ENCODE peak calls at places on chromosomes 1 and 21, in seven cellular contexts. One of them, this sample, is unnamed. For H3K9me3, the result is how much of the 10 kb centered on the place peaks cover.

GRCh38 chr1:48967318-48967717 is 190.6 kb upstream of the BEND5 start:
- DNase-seq in suprapubic skin: no peak
- DNase-seq in stomach: no peak
- DNase-seq in esophagus muscularis mucosa: no peak
- DNase-seq in ovary: no peak
- DNase-seq in A549: no peak
- DNase-seq in K562: no peak
- DNase-seq in this sample: no peak

GRCh38 chr1:118143828-118144227 is 41.2 kb downstream of the SPAG17 start:
- DNase-seq in ovary: no peak
- DNase-seq in suprapubic skin: no peak
- DNase-seq in K562: no peak
- DNase-seq in stomach: no peak
- DNase-seq in esophagus muscularis mucosa: no peak
- DNase-seq in A549: no peak
- DNase-seq in this sample: no peak

GRCh38 chr21:14273736-14274538 is 58.0 kb downstream of the RBM11 start:
- DNase-seq in stomach: peak
- DNase-seq in ovary: peak
- DNase-seq in K562: peak
- DNase-seq in A549: no peak
- DNase-seq in suprapubic skin: peak
- DNase-seq in esophagus muscularis mucosa: no peak
- DNase-seq in this sample: no peak

GRCh38 chr21:28229811-28230210 is 762.9 kb downstream of the LTN1 start:
- DNase-seq in K562: no peak
- DNase-seq in esophagus muscularis mucosa: no peak
- DNase-seq in ovary: no peak
- DNase-seq in suprapubic skin: no peak
- DNase-seq in stomach: no peak
- DNase-seq in A549: peak
- DNase-seq in this sample: no peak

GRCh38 chr1:172270605-172271004 is 149.9 kb upstream of the C1orf105 start:
- DNase-seq in A549: no peak
- DNase-seq in ovary: no peak
- DNase-seq in esophagus muscularis mucosa: no peak
- DNase-seq in K562: no peak
- DNase-seq in suprapubic skin: no peak
- DNase-seq in stomach: no peak
- DNase-seq in this sample: no peak

GRCh38 chr1:27124405-27124804 is 30.5 kb downstream of the SLC9A1 start:
- DNase-seq in stomach: no peak
- DNase-seq in A549: no peak
- DNase-seq in ovary: no peak
- DNase-seq in K562: no peak
- DNase-seq in esophagus muscularis mucosa: no peak
- DNase-seq in suprapubic skin: no peak
- DNase-seq in this sample: no peak

GRCh38 chr1:94966033-94966432 is 39.1 kb upstream of the CNN3 start:
- DNase-seq in stomach: no peak
- DNase-seq in A549: no peak
- DNase-seq in suprapubic skin: no peak
- DNase-seq in ovary: no peak
- DNase-seq in K562: no peak
- DNase-seq in esophagus muscularis mucosa: no peak
- DNase-seq in this sample: no peak

GRCh38 chr1:209318302-209319056 is 265.0 kb upstream of the CAMK1G start:
- DNase-seq in A549: no peak
- DNase-seq in ovary: no peak
- DNase-seq in esophagus muscularis mucosa: no peak
- DNase-seq in suprapubic skin: no peak
- DNase-seq in K562: no peak
- DNase-seq in stomach: no peak
- DNase-seq in this sample: no peak

GRCh38 chr1:43783671-43784205 is 76.4 kb downstream of the ST3GAL3 start:
- DNase-seq in suprapubic skin: no peak
- DNase-seq in K562: peak
- DNase-seq in stomach: no peak
- DNase-seq in ovary: no peak
- DNase-seq in esophagus muscularis mucosa: no peak
- DNase-seq in A549: peak
- DNase-seq in this sample: no peak

GRCh38 chr1:44645466-44646244 is 28.6 kb downstream of the TMEM53 start:
- DNase-seq in suprapubic skin: peak
- DNase-seq in stomach: peak
- DNase-seq in ovary: peak
- DNase-seq in K562: no peak
- DNase-seq in A549: no peak
- DNase-seq in esophagus muscularis mucosa: no peak
- DNase-seq in this sample: no peak

GRCh38 chr1:10668241-10668761 is 128.1 kb downstream of the CASZ1 start:
- DNase-seq in suprapubic skin: no peak
- DNase-seq in A549: no peak
- DNase-seq in esophagus muscularis mucosa: no peak
- DNase-seq in ovary: no peak
- DNase-seq in K562: no peak
- DNase-seq in stomach: peak
- DNase-seq in this sample: no peak

GRCh38 chr1:59520759-59521442 is 224.0 kb downstream of the FGGY start:
- DNase-seq in A549: no peak
- DNase-seq in K562: no peak
- DNase-seq in stomach: no peak
- DNase-seq in suprapubic skin: no peak
- DNase-seq in ovary: peak
- DNase-seq in esophagus muscularis mucosa: peak
- DNase-seq in this sample: no peak

GRCh38 chr1:218351617-218352438 is 6.7 kb downstream of the TGFB2 start:
- DNase-seq in stomach: no peak
- DNase-seq in A549: peak
- DNase-seq in suprapubic skin: no peak
- DNase-seq in ovary: no peak
- DNase-seq in K562: peak
- DNase-seq in esophagus muscularis mucosa: no peak
- DNase-seq in this sample: no peak

GRCh38 chr1:1964811-1965210 is 38.8 kb downstream of the CFAP74 start:
- DNase-seq in A549: no peak
- DNase-seq in K562: no peak
- DNase-seq in esophagus muscularis mucosa: no peak
- DNase-seq in stomach: no peak
- DNase-seq in suprapubic skin: no peak
- DNase-seq in ovary: no peak
- DNase-seq in this sample: no peak

GRCh38 chr1:2971609-2972008 is 49.7 kb upstream of the ACTRT2 start:
- DNase-seq in esophagus muscularis mucosa: no peak
- DNase-seq in stomach: peak
- DNase-seq in K562: no peak
- DNase-seq in A549: no peak
- DNase-seq in suprapubic skin: peak
- DNase-seq in ovary: no peak
- DNase-seq in this sample: no peak

GRCh38 chr1:2972879-2973575 is 48.2 kb upstream of the ACTRT2 start:
- DNase-seq in esophagus muscularis mucosa: no peak
- DNase-seq in ovary: no peak
- DNase-seq in suprapubic skin: peak
- DNase-seq in stomach: peak
- DNase-seq in A549: no peak
- DNase-seq in K562: no peak
- DNase-seq in this sample: no peak

GRCh38 chr1:2973661-2974593 is 47.3 kb upstream of the ACTRT2 start:
- DNase-seq in A549: no peak
- DNase-seq in esophagus muscularis mucosa: no peak
- DNase-seq in stomach: peak
- DNase-seq in suprapubic skin: peak
- DNase-seq in ovary: no peak
- DNase-seq in K562: no peak
- DNase-seq in this sample: no peak

GRCh38 chr1:2971146-2971501 is 50.1 kb upstream of the ACTRT2 start:
- DNase-seq in suprapubic skin: peak
- DNase-seq in esophagus muscularis mucosa: no peak
- DNase-seq in K562: no peak
- DNase-seq in ovary: no peak
- DNase-seq in A549: no peak
- DNase-seq in stomach: no peak
- DNase-seq in this sample: no peak

DNA sequence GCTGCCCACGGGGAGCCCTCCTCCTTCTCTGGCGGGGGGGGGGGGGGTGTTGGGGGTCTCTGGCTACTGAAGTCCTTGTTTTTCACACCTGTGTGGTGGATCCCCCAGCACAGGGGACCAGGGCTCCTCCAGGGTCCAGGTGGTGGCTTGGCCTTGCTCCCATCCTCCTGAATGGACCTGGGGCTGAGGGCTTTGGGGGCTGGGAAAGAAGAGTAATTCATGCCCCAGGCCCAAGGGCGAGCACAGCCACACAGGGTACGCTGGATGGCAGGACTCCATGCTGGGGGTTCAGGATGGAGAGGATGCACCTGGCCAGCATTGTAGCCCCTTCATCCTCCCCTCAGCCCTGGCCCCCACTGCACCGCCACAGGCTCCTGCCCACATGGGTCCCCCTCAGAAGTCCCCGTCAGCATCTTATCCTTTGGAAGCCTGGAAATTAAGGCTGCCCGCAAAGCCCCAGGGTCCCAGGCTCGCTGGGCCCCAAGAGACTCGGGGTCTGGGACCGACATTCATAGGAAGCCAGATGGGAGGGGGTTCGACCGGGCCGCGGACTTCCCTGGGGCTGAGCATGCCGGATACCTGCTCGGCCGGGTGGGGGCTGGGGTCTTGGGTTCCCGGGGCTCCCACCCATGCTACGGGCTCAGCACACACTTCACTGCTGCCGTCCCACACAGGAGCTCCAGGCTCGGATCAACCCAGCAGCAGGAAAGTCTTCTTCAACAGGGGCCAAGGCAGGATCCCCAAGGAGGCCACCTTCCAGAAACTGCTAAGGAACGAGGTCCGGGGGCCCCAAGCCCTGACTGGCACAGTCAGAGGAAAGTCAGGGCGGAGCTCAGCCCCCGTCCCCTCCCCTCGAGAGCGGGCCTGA is 49.0 kb upstream of the ACTRT2 start:
- DNase-seq in suprapubic skin: peak
- DNase-seq in A549: no peak
- DNase-seq in ovary: no peak
- DNase-seq in K562: no peak
- DNase-seq in stomach: no peak
- DNase-seq in esophagus muscularis mucosa: no peak
- DNase-seq in this sample: no peak
- H3K9me3 ChIP-seq in suprapubic skin: under half
- H3K9me3 ChIP-seq in A549: under half
- H3K9me3 ChIP-seq in ovary: under half
- H3K9me3 ChIP-seq in K562: under half
- H3K9me3 ChIP-seq in stomach: under half
- H3K9me3 ChIP-seq in esophagus muscularis mucosa: under half
- H3K9me3 ChIP-seq in this sample: under half

DNA sequence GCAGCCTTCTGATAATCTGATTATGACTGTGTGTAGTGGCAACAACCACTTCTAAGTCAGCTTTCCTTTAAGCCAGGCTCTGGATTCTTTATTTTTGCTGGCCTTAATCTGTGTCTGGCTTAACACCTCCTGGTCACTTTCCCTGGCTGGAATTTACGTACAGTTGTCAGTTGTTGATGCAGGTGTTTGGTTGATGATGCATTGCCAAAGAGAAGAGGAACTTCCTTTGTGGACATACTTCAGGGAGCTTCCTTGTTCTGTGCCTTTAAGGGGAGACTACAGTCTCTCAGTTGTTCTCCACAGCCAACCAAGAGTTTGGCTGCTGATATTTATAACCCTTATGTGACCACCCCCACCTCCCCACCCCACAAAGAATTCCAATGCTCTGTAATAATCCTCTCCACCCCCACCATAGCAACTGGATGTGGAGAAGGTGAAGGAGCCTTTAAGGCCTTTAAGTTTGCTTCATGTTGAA is 96.0 kb upstream of the BMP8A start:
- DNase-seq in ovary: no peak
- DNase-seq in suprapubic skin: no peak
- DNase-seq in A549: peak
- DNase-seq in K562: peak
- DNase-seq in esophagus muscularis mucosa: no peak
- DNase-seq in stomach: no peak
- DNase-seq in this sample: no peak
- TF ChIP-seq EP300 in ovary: no peak
- TF ChIP-seq EP300 in suprapubic skin: no peak
- TF ChIP-seq EP300 in A549: no peak
- TF ChIP-seq EP300 in K562: no peak
- TF ChIP-seq EP300 in esophagus muscularis mucosa: no peak
- TF ChIP-seq EP300 in stomach: no peak
- TF ChIP-seq EP300 in this sample: peak

GRCh38 chr1:15130607-15131006 is 22.9 kb upstream of the TMEM51 start:
- DNase-seq in ovary: no peak
- DNase-seq in esophagus muscularis mucosa: no peak
- DNase-seq in A549: no peak
- DNase-seq in K562: peak
- DNase-seq in suprapubic skin: no peak
- DNase-seq in stomach: no peak
- DNase-seq in this sample: no peak

GRCh38 chr1:15129944-15130343 is 23.6 kb upstream of the TMEM51 start:
- DNase-seq in stomach: no peak
- DNase-seq in esophagus muscularis mucosa: no peak
- DNase-seq in K562: no peak
- DNase-seq in ovary: no peak
- DNase-seq in A549: no peak
- DNase-seq in suprapubic skin: no peak
- DNase-seq in this sample: no peak

GRCh38 chr1:15132961-15133360 is 20.6 kb upstream of the TMEM51 start:
- DNase-seq in suprapubic skin: no peak
- DNase-seq in esophagus muscularis mucosa: no peak
- DNase-seq in A549: no peak
- DNase-seq in K562: no peak
- DNase-seq in ovary: no peak
- DNase-seq in stomach: peak
- DNase-seq in this sample: no peak

GRCh38 chr1:15137807-15138206 is 15.7 kb upstream of the TMEM51 start:
- DNase-seq in stomach: no peak
- DNase-seq in K562: no peak
- DNase-seq in suprapubic skin: no peak
- DNase-seq in ovary: no peak
- DNase-seq in esophagus muscularis mucosa: no peak
- DNase-seq in A549: no peak
- DNase-seq in this sample: no peak

DNA sequence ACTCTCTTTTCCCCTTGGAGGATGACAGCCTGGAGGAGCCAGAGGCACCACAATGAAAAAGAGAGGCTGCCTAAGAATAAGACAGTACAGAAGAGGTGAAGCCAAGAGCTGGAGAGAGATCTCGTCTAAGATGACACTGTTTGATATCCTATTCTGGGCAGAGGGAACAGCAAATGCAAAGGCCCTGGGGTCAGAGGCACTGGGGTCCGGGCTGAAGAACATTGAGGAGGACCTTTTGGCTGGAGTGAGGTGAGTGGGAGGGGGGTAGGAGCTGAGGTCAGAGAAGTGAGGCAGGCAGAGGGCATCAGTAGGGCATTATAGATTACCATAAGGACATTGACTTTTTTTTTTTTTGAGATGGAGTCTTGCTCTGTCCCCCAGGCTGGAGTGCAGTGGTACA is 19.3 kb upstream of the TMEM51 start:
- DNase-seq in A549: no peak
- DNase-seq in ovary: no peak
- DNase-seq in K562: no peak
- DNase-seq in esophagus muscularis mucosa: no peak
- DNase-seq in suprapubic skin: no peak
- DNase-seq in stomach: no peak
- DNase-seq in this sample: no peak
- H3K9me3 ChIP-seq in A549: under half
- H3K9me3 ChIP-seq in ovary: under half
- H3K9me3 ChIP-seq in K562: under half
- H3K9me3 ChIP-seq in esophagus muscularis mucosa: under half
- H3K9me3 ChIP-seq in suprapubic skin: under half
- H3K9me3 ChIP-seq in stomach: under half
- H3K9me3 ChIP-seq in this sample: under half

GRCh38 chr1:244369256-244370057 is 82.3 kb downstream of the ADSS2 start:
- DNase-seq in A549: no peak
- DNase-seq in stomach: peak
- DNase-seq in suprapubic skin: no peak
- DNase-seq in ovary: no peak
- DNase-seq in K562: peak
- DNase-seq in esophagus muscularis mucosa: no peak
- DNase-seq in this sample: no peak
- TF ChIP-seq EP300 in A549: no peak
- TF ChIP-seq EP300 in stomach: no peak
- TF ChIP-seq EP300 in suprapubic skin: no peak
- TF ChIP-seq EP300 in ovary: no peak
- TF ChIP-seq EP300 in K562: no peak
- TF ChIP-seq EP300 in esophagus muscularis mucosa: no peak
- TF ChIP-seq EP300 in this sample: no peak